ENCODE peak calls at places on chromosomes 1 and 21, in ten cellular contexts. Y is IMR-90, O is lower leg skin, X is testis, F is A549, N is Peyer's patch, W is heart left ventricle, C is adrenal gland, I is ovary, V is stomach. P is an unnamed sample.

GRCh38 chr1:145858937-145859490 is at the start of gene PIAS3:
- DNase-seq in I (peak), V (peak), N (peak), F (peak), X (peak), Y (peak), O (peak), W (peak), C (peak), P (peak)

GRCh38 chr1:109786531-109787021 is 22.9 kb upstream of the EPS8L3 start:
- DNase-seq in Y (no peak), V (peak), I (peak), W (no peak), O (no peak), C (peak), N (peak), X (peak), F (peak), P (no peak)

GRCh38 chr1:1337793-1338147 is 6.7 kb downstream of the TAS1R3 start:
- DNase-seq in W (no peak), F (no peak), N (peak), X (no peak), C (no peak), V (peak), O (no peak), I (no peak), Y (no peak), P (peak)

GRCh38 chr1:110672001-110672752 is 2.6 kb downstream of the KCNA3 start:
- DNase-seq in X (no peak), I (peak), F (no peak), N (no peak), V (no peak), W (peak), C (no peak), O (no peak), Y (peak), P (no peak)

GRCh38 chr1:153697191-153697872 is 18.8 kb downstream of the NPR1 start:
- DNase-seq in F (peak), V (no peak), X (peak), I (peak), C (peak), N (no peak), Y (no peak), W (peak), O (no peak), P (no peak)

GRCh38 chr1:203835476-203835875 is 25.9 kb upstream of the SNRPE start:
- DNase-seq in C (no peak), Y (no peak), W (no peak), V (no peak), X (no peak), O (no peak), N (no peak), I (no peak), F (peak), P (peak)

GRCh38 chr21:37220433-37220980 is 46.6 kb downstream of the VPS26C start:
- DNase-seq in W (no peak), Y (peak), F (peak), O (no peak), I (peak), X (peak), C (no peak), V (no peak), N (no peak), P (peak)

GRCh38 chr1:5342172-5342571 is 650.1 kb downstream of the NPHP4 start:
- DNase-seq in Y (no peak), N (no peak), W (no peak), F (no peak), X (no peak), C (no peak), O (no peak), I (no peak), V (no peak), P (no peak)

GRCh38 chr1:77044133-77044849 is 174.9 kb downstream of the PIGK start:
- DNase-seq in V (no peak), Y (peak), N (no peak), I (no peak), W (no peak), X (no peak), C (no peak), O (no peak), F (peak), P (no peak)

GRCh38 chr21:27129694-27130093 is 162.8 kb upstream of the ADAMTS5 start:
- DNase-seq in N (no peak), O (no peak), W (no peak), X (no peak), V (no peak), I (no peak), F (no peak), C (no peak), Y (no peak), P (no peak)

GRCh38 chr1:243261389-243261788 is 5.5 kb downstream of the SDCCAG8 start:
- DNase-seq in O (no peak), C (no peak), N (no peak), F (no peak), X (no peak), I (no peak), Y (peak), W (no peak), V (no peak), P (no peak)

GRCh38 chr1:202192770-202193613 is 607 bp upstream of the LGR6 start:
- DNase-seq in O (no peak), V (peak), X (peak), C (peak), I (peak), F (peak), Y (peak), N (peak), W (no peak), P (peak)

GRCh38 chr1:92961896-92962752 is 862 bp upstream of the DIPK1A start:
- DNase-seq in I (peak), O (peak), C (peak), V (peak), X (peak), W (peak), F (peak), Y (peak), N (no peak), P (peak)

GRCh38 chr1:225428879-225429455 is 1.1 kb upstream of the LBR start:
- DNase-seq in F (no peak), N (no peak), O (no peak), I (no peak), X (no peak), C (no peak), Y (no peak), W (no peak), V (no peak), P (peak)

GRCh38 chr1:40849801-40850592 is 12.2 kb downstream of the CITED4 start:
- DNase-seq in X (peak), F (peak), V (peak), W (peak), O (peak), C (peak), Y (peak), N (peak), I (peak), P (peak)

GRCh38 chr1:2237773-2238172 is 9.7 kb downstream of the SKI start:
- DNase-seq in I (no peak), C (no peak), X (peak), O (no peak), Y (no peak), F (peak), W (peak), N (no peak), V (no peak), P (peak)

GRCh38 chr1:51520700-51521248 is 1.7 kb upstream of the EPS15 start:
- DNase-seq in Y (no peak), N (no peak), W (no peak), V (no peak), C (no peak), F (no peak), X (no peak), I (no peak), O (no peak), P (peak)

GRCh38 chr1:219086956-219087469 is 86.7 kb upstream of the LYPLAL1 start:
- DNase-seq in X (no peak), O (no peak), I (no peak), F (no peak), Y (no peak), V (no peak), C (no peak), N (no peak), W (no peak), P (peak)

GRCh38 chr1:213269829-213270228 is 218.8 kb downstream of the RPS6KC1 start:
- DNase-seq in I (no peak), C (no peak), O (no peak), F (no peak), W (no peak), X (no peak), N (no peak), Y (no peak), V (no peak), P (no peak)

GRCh38 chr1:3910769-3911520 is 10.9 kb upstream of the C1orf174 start:
- DNase-seq in W (no peak), F (peak), V (peak), N (peak), X (peak), O (no peak), C (peak), Y (peak), I (no peak), P (peak)

GRCh38 chr1:27630859-27631491 is 4.0 kb downstream of the FGR start:
- DNase-seq in N (no peak), W (peak), C (no peak), F (no peak), O (peak), I (peak), X (peak), V (no peak), Y (no peak), P (no peak)

GRCh38 chr1:169683661-169684060 is 27.8 kb downstream of the SELL start:
- DNase-seq in C (no peak), W (no peak), N (no peak), V (no peak), O (no peak), I (no peak), F (no peak), X (no peak), Y (no peak), P (no peak)

GRCh38 chr1:160131803-160132565 is 16.4 kb downstream of the ATP1A2 start:
- DNase-seq in O (no peak), C (no peak), V (peak), I (no peak), Y (no peak), F (no peak), N (no peak), W (peak), X (peak), P (no peak)

GRCh38 chr1:85001742-85002141 is 4.8 kb upstream of the MCOLN2 start:
- DNase-seq in O (no peak), N (no peak), I (no peak), X (no peak), C (no peak), V (no peak), Y (no peak), W (no peak), F (no peak), P (no peak)

GRCh38 chr1:243375596-243375995 is 119.8 kb downstream of the SDCCAG8 start:
- DNase-seq in Y (no peak), X (no peak), N (no peak), F (no peak), O (no peak), W (no peak), C (no peak), V (no peak), I (no peak), P (no peak)

GRCh38 chr1:193457676-193458075 is 271.3 kb upstream of the B3GALT2 start:
- DNase-seq in Y (peak), C (peak), X (no peak), W (no peak), O (no peak), I (no peak), F (no peak), N (no peak), V (no peak), P (no peak)

GRCh38 chr1:158179301-158180041 is 1.2 kb upstream of the CD1D start:
- DNase-seq in F (no peak), I (no peak), C (no peak), V (no peak), W (no peak), N (no peak), X (no peak), Y (no peak), O (no peak), P (no peak)

GRCh38 chr1:19563336-19564097 is 78.2 kb upstream of the CAPZB start:
- DNase-seq in W (peak), O (peak), C (peak), Y (peak), X (peak), I (peak), V (peak), F (no peak), N (peak), P (no peak)

GRCh38 chr1:16122916-16123315 is 33.0 kb downstream of the EPHA2 start:
- DNase-seq in W (no peak), V (no peak), C (no peak), O (peak), Y (peak), F (no peak), N (peak), I (no peak), X (no peak), P (no peak)

GRCh38 chr21:36072453-36073167 is 2.8 kb downstream of the CBR1 start:
- DNase-seq in W (no peak), V (no peak), X (no peak), C (no peak), N (no peak), I (no peak), O (no peak), F (no peak), Y (no peak), P (no peak)

GRCh38 chr1:194150242-194150641 is 963.8 kb upstream of the B3GALT2 start:
- DNase-seq in O (no peak), X (no peak), W (no peak), V (no peak), Y (no peak), N (no peak), I (no peak), C (no peak), F (no peak), P (no peak)

GRCh38 chr1:110425611-110426152 is 18.2 kb upstream of the LAMTOR5 start:
- DNase-seq in X (peak), O (peak), N (no peak), I (peak), Y (no peak), F (no peak), W (peak), V (no peak), C (no peak), P (no peak)

GRCh38 chr1:17721444-17721843 is 33.7 kb upstream of the ACTL8 start:
- DNase-seq in W (no peak), V (no peak), F (no peak), I (no peak), X (no peak), O (no peak), C (no peak), Y (no peak), N (no peak), P (no peak)

GRCh38 chr1:206897175-206897574 is at the start of gene IL24:
- DNase-seq in W (no peak), I (no peak), O (no peak), Y (no peak), V (peak), X (no peak), C (no peak), F (no peak), N (no peak), P (no peak)

GRCh38 chr1:218785928-218786327 is 387.8 kb upstream of the LYPLAL1 start:
- DNase-seq in N (no peak), X (peak), C (peak), Y (peak), I (peak), O (peak), W (peak), V (no peak), F (no peak), P (no peak)

GRCh38 chr1:33430751-33431593 is at the start of gene PHC2:
- DNase-seq in Y (peak), V (peak), O (peak), W (peak), I (peak), N (peak), X (peak), C (peak), F (peak), P (peak)
- TF ChIP-seq POLR2A in Y (no peak), V (no peak), O (no peak), W (peak), I (peak), N (no peak), X (no peak), C (peak), F (no peak), P (no peak)

DNA sequence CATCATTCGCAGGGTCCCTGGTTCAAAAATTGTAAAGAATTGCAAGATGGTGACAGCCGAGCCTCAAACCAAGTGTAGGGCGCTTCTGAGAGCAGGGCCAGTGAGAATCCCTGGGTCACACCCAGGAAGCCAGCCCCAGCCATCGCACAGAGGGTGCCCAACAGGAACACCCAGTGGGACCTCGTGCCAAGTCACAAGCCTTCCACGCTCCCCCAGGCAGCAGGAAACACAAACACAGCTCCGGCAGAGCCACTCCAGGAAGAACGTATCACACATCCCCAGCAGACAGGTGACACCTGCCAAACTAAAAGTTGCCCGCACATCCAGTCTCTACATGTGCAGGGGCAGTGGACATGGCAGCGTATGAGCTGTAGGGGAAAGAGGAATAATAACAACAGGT is 20.2 kb downstream of the DHRS3 start:
- DNase-seq in C (peak), W (peak), I (no peak), Y (no peak), X (no peak), V (peak), N (no peak), F (no peak), O (peak), P (no peak)
- TF ChIP-seq POLR2A in C (no peak), W (no peak), I (no peak), Y (no peak), X (no peak), V (no peak), N (no peak), F (no peak), O (no peak), P (no peak)

DNA sequence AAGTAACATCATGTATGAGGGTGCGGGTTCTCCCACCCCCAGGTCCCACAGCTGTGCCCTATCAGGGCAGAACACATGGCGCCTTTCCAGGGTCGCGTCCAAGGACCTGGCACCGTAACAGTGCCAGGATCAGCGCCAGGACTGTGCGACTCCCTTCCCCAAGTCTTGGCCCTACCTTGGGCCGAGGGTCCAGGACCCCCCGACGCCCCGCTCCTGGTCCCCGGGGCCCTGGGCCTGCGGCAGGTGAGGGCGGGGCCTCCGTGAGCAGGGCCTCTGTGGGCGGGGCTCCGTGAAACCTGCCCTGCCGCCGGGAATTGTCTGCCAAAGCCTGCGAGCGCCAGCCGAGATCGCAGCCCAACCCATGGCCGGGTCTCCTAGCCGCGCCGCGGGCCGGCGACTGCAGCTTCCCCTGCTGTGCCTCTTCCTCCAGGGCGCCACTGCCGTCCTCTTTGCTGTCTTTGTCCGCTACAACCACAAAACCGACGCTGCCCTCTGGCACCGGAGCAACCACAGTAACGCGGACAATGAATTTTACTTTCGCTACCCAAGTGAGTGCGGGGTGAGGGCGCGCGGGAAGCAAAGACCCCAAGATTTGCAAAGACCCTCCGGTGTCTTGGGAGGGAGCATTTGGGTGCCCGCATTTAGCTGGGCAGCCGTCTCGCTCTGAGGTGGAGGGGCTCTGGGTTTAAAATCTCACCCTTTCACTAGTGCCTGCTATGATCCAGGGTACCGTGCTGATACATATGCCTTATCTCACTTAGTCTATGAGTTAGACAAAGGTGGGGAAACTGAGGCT is at the start of gene RHBG:
- DNase-seq in I (peak), N (peak), O (peak), C (peak), W (peak), Y (peak), F (no peak), X (peak), V (peak), P (no peak)
- TF ChIP-seq POLR2A in I (no peak), N (no peak), O (no peak), C (peak), W (no peak), Y (no peak), F (no peak), X (no peak), V (no peak), P (no peak)

GRCh38 chr1:24914226-24915069 is 15.6 kb downstream of the RUNX3 start:
- DNase-seq in F (no peak), C (no peak), V (no peak), N (peak), I (no peak), Y (peak), O (no peak), W (no peak), X (no peak), P (no peak)

GRCh38 chr1:24918370-24918769 is 11.7 kb downstream of the RUNX3 start:
- DNase-seq in I (no peak), O (no peak), N (no peak), V (no peak), F (no peak), Y (no peak), C (no peak), X (no peak), W (no peak), P (no peak)

GRCh38 chr1:24917327-24918074 is 12.6 kb downstream of the RUNX3 start:
- DNase-seq in Y (no peak), V (no peak), I (no peak), W (no peak), O (no peak), N (no peak), F (no peak), C (no peak), X (no peak), P (no peak)

GRCh38 chr1:24913616-24914225 is 16.4 kb downstream of the RUNX3 start:
- DNase-seq in V (no peak), W (no peak), C (no peak), Y (no peak), F (no peak), X (no peak), O (no peak), I (no peak), N (no peak), P (no peak)

GRCh38 chr1:24915819-24916602 is 14.1 kb downstream of the RUNX3 start:
- DNase-seq in O (no peak), C (no peak), I (no peak), X (no peak), N (no peak), F (no peak), V (no peak), Y (no peak), W (no peak), P (no peak)
- TF ChIP-seq POLR2A in O (no peak), C (no peak), I (no peak), X (no peak), N (no peak), F (no peak), V (no peak), Y (no peak), W (no peak), P (no peak)